ENCODE peak calls at places on chromosomes 1 and 21, in eight cellular contexts. N, J, Q, C, L, X, F and S are unnamed samples.

GRCh38 chr21:42245348-42246185 is 26.6 kb downstream of the ABCG1 start:
- DNase-seq in L (no peak), C (no peak), Q (no peak), N (no peak), J (no peak), F (no peak), X (no peak), S (no peak)

GRCh38 chr1:29832471-29832870 is 596.1 kb downstream of the PTPRU start:
- DNase-seq in N (no peak), F (no peak), C (peak), X (no peak), J (no peak), L (no peak), Q (no peak), S (no peak)

GRCh38 chr1:201653883-201654282 is 115.0 kb downstream of the NAV1 start:
- DNase-seq in N (no peak), C (no peak), Q (no peak), F (no peak), X (no peak), L (no peak), J (no peak), S (no peak)

GRCh38 chr1:206737729-206738222 is 32.8 kb upstream of the IL19 start:
- DNase-seq in F (no peak), L (peak), X (no peak), N (peak), Q (no peak), C (no peak), J (no peak), S (no peak)

GRCh38 chr1:24112381-24113169 is 640 bp upstream of the MYOM3 start:
- DNase-seq in F (peak), N (peak), X (no peak), L (peak), C (peak), Q (peak), J (peak), S (peak)

GRCh38 chr1:207958376-207959139 is 47.6 kb upstream of the CD34 start:
- DNase-seq in N (no peak), X (no peak), F (no peak), L (no peak), J (no peak), C (no peak), Q (no peak), S (no peak)

GRCh38 chr1:204041803-204042505 is 31.0 kb upstream of the SOX13 start:
- DNase-seq in F (no peak), Q (no peak), L (no peak), C (no peak), N (peak), X (no peak), J (no peak), S (no peak)

GRCh38 chr1:182716740-182717720 is 32.6 kb upstream of the RGS8 start:
- DNase-seq in C (no peak), X (no peak), J (no peak), Q (no peak), F (no peak), L (no peak), N (no peak), S (no peak)

GRCh38 chr1:207868252-207868768 is 42.6 kb downstream of the CD34 start:
- DNase-seq in Q (peak), N (peak), L (peak), C (peak), J (peak), F (no peak), X (no peak), S (no peak)

GRCh38 chr1:19723874-19724273 is 59.2 kb downstream of the HTR6 start:
- DNase-seq in C (no peak), F (no peak), L (no peak), J (no peak), N (no peak), X (no peak), Q (no peak), S (no peak)

GRCh38 chr1:30318413-30318812 is 405.0 kb downstream of the MATN1 start:
- DNase-seq in L (no peak), J (no peak), X (no peak), N (no peak), F (no peak), C (peak), Q (no peak), S (no peak)

GRCh38 chr21:44317241-44317782 is 17.5 kb downstream of the PFKL start:
- DNase-seq in L (no peak), N (no peak), C (no peak), J (no peak), X (no peak), F (no peak), Q (no peak), S (no peak)

GRCh38 chr1:10020086-10020485 is 12.7 kb upstream of the UBE4B start:
- DNase-seq in Q (no peak), N (no peak), F (no peak), J (no peak), C (no peak), L (no peak), X (no peak), S (no peak)

GRCh38 chr21:36610201-36610600 is 88.7 kb upstream of the SIM2 start:
- DNase-seq in F (no peak), L (no peak), N (peak), J (no peak), Q (no peak), C (no peak), X (no peak), S (no peak)

GRCh38 chr1:164675342-164675904 is 116.4 kb downstream of the PBX1 start:
- DNase-seq in X (no peak), F (no peak), N (no peak), C (no peak), J (no peak), Q (peak), L (no peak), S (no peak)

GRCh38 chr1:16978589-16979474 is 1.6 kb downstream of the MFAP2 start:
- DNase-seq in Q (no peak), X (no peak), L (peak), N (peak), F (no peak), J (peak), C (no peak), S (peak)

GRCh38 chr1:16977377-16977776 is 3.0 kb downstream of the MFAP2 start:
- DNase-seq in L (no peak), X (no peak), N (no peak), C (no peak), F (no peak), J (no peak), Q (no peak), S (no peak)

GRCh38 chr1:16979475-16980327 is 719 bp downstream of the MFAP2 start:
- DNase-seq in J (peak), L (peak), X (no peak), C (no peak), Q (no peak), F (no peak), N (peak), S (no peak)

GRCh38 chr1:16976966-16977365 is 3.5 kb downstream of the MFAP2 start:
- DNase-seq in L (no peak), X (no peak), J (no peak), C (no peak), Q (no peak), F (no peak), N (no peak), S (no peak)

DNA sequence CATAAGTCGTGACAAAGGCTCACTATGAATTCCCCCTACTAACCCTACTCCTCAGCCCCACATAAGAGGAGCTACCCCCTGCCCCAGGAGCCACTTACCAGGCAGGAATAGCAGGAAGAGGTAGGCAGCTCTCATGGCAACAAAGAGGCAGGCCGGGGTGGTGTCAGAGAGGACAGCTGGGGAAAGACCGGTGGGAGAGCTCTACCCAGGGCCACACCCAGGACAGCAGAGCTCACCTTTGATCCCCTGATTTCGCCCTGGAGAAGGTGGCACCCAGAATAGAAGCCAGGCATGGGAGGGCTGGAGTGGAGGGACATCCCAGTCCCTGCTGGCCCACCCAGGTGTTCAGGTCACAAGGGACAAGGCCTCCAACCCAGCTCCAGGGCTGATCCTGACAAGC is 2.3 kb downstream of the MFAP2 start:
- DNase-seq in X (no peak), N (no peak), J (no peak), F (no peak), C (no peak), L (no peak), Q (no peak), S (no peak)
- H3K4me3 ChIP-seq in X (no peak), N (no peak), J (no peak), F (no peak), C (no peak), L (no peak), Q (no peak), S (peak)

DNA sequence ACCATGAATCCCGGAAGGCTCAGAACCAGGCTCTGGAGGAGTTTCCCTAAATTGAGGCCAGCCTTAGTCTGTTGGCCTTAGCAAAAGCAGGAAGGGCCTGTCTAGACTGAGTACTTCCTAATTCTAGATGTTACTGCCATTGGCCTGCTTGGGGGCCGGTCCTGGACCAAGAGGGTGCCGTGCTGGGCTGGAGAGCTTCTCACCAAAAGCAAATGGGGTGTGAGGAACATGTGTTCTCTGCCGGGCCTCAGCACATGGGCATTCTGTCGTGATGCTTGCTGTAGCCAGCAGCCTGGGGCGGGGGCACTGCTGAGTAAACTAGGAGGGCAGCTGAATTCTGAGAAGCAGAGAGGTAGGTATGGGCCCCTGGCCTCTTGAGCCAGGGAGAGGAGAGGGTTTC is 35.7 kb upstream of the MAN1C1 start:
- DNase-seq in F (no peak), C (no peak), J (no peak), L (no peak), X (no peak), N (no peak), Q (no peak), S (no peak)
- TF ChIP-seq CTCF in F (no peak), C (no peak), J (no peak), L (no peak), X (no peak), N (no peak), Q (no peak), S (no peak)

GRCh38 chr1:78292361-78292760 is 198.4 kb upstream of the PTGFR start:
- DNase-seq in N (peak), J (no peak), L (peak), F (no peak), X (no peak), C (no peak), Q (no peak), S (no peak)
- H3K4me3 ChIP-seq in N (no peak), J (no peak), L (no peak), F (no peak), X (no peak), C (no peak), Q (no peak), S (no peak)

DNA sequence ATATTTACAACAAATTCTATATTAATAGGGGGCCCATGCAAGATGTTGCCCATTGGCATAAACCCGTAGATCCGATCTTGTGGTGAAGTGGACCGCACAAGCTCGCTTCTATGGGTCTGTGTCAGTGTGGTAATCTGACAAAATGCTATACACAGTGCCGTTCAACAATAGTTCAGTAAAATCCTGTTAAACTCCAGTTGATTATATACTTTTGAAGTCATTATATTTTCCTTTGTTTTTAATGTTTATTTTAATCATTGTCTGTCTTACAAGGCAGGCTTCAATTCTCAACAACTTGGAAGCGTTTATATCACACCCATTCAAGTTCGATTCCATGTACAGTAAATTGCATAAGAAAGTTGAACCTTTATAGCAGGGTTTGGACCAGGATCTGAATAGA is 809.3 kb downstream of the USP25 start:
- DNase-seq in F (no peak), J (no peak), N (no peak), C (no peak), X (no peak), Q (no peak), L (no peak), S (no peak)
- TF ChIP-seq CTCF in F (no peak), J (no peak), N (no peak), C (no peak), X (no peak), Q (no peak), L (no peak), S (no peak)

GRCh38 chr1:111654839-111655238 is 35.2 kb downstream of the RAP1A start:
- DNase-seq in C (no peak), L (no peak), X (no peak), F (no peak), N (no peak), Q (no peak), J (no peak), S (no peak)
- H3K4me3 ChIP-seq in C (no peak), L (no peak), X (no peak), F (no peak), N (no peak), Q (no peak), J (no peak), S (no peak)

GRCh38 chr1:92961131-92961895 is at the start of gene DIPK1A:
- DNase-seq in F (peak), X (peak), N (peak), L (peak), Q (peak), J (peak), C (peak), S (peak)
- TF ChIP-seq CTCF in F (peak), X (peak), N (no peak), L (no peak), Q (no peak), J (no peak), C (no peak), S (no peak)